ENCODE peak calls at places on chromosomes 11 and 22, in five cellular contexts. F is GM12878, P is K562, M is HepG2, V is SK-N-SH. K is an unnamed sample.

GRCh38 chr11:66006134-66006890 is 4.0 kb downstream of the BANF1 start:
- DNase-seq in F (no peak), P (no peak), M (no peak), V (no peak), K (no peak)

GRCh38 chr22:25749420-25750169 is 7.6 kb downstream of the MYO18B start:
- DNase-seq in F (peak), P (no peak), M (no peak), V (no peak), K (no peak)

GRCh38 chr11:910589-911030 is at the start of gene CHID1:
- DNase-seq in F (no peak), P (peak), M (peak), V (peak), K (peak)

GRCh38 chr11:14644396-14645246 is 1.0 kb downstream of the PDE3B start:
- DNase-seq in F (no peak), P (peak), M (peak), V (peak), K (peak)

GRCh38 chr22:48647606-48648515 is 1179.8 kb downstream of the BRD1 start:
- DNase-seq in F (no peak), P (no peak), M (no peak), V (no peak), K (no peak)

GRCh38 chr22:41687901-41688364 is 734 bp downstream of the SNU13 start:
- DNase-seq in F (no peak), P (peak), M (no peak), V (peak), K (peak)

GRCh38 chr11:15695096-15695721 is 580.5 kb downstream of the INSC start:
- DNase-seq in F (no peak), P (no peak), M (no peak), V (no peak), K (no peak)

GRCh38 chr11:8263109-8263768 is 439 bp downstream of the LMO1 start:
- DNase-seq in F (no peak), P (no peak), M (no peak), V (peak), K (no peak)

GRCh38 chr11:81644239-81644840 is 1089.3 kb downstream of the FAM181B start:
- DNase-seq in F (no peak), P (peak), M (peak), V (peak), K (peak)

GRCh38 chr11:13891911-13892310 is 70.6 kb upstream of the SPON1 start:
- DNase-seq in F (no peak), P (peak), M (no peak), V (no peak), K (no peak)

GRCh38 chr11:15073361-15074205 is at the start of gene CALCB:
- DNase-seq in F (no peak), P (no peak), M (no peak), V (peak), K (peak)

GRCh38 chr11:76577199-76577920 is 93.2 kb downstream of the LRRC32 start:
- DNase-seq in F (no peak), P (no peak), M (no peak), V (peak), K (no peak)

GRCh38 chr11:104650234-104650633 is 248.0 kb downstream of the CASP12 start:
- DNase-seq in F (no peak), P (no peak), M (no peak), V (no peak), K (no peak)

GRCh38 chr11:107683807-107684206 is 28.0 kb downstream of the SLN start:
- DNase-seq in F (no peak), P (peak), M (no peak), V (peak), K (peak)

GRCh38 chr22:41915035-41915782 is at the start of gene SHISA8:
- DNase-seq in F (no peak), P (no peak), M (no peak), V (peak), K (peak)

GRCh38 chr11:113133071-113133470 is 171.9 kb downstream of the NCAM1 start:
- DNase-seq in F (no peak), P (no peak), M (no peak), V (no peak), K (no peak)

GRCh38 chr11:113137735-113138529 is 176.5 kb upstream of the TTC12 start:
- DNase-seq in F (no peak), P (peak), M (no peak), V (peak), K (no peak)

GRCh38 chr11:113132001-113132400 is 170.8 kb downstream of the NCAM1 start:
- DNase-seq in F (no peak), P (no peak), M (no peak), V (no peak), K (no peak)

GRCh38 chr11:113131036-113131775 is 170.0 kb downstream of the NCAM1 start:
- DNase-seq in F (no peak), P (no peak), M (no peak), V (no peak), K (no peak)

GRCh38 chr11:113134605-113135004 is 173.4 kb downstream of the NCAM1 start:
- DNase-seq in F (no peak), P (no peak), M (no peak), V (no peak), K (no peak)
- TF ChIP-seq FOXM1 in F (no peak), P (no peak), M (no peak), V (no peak), K (no peak)

GRCh38 chr11:120305286-120305685 is 19.8 kb upstream of the TLCD5 start:
- DNase-seq in F (no peak), P (peak), M (no peak), V (no peak), K (no peak)

GRCh38 chr11:120306519-120307242 is 18.4 kb upstream of the TLCD5 start:
- DNase-seq in F (no peak), P (peak), M (no peak), V (no peak), K (peak)

GRCh38 chr11:120303004-120303637 is 22.0 kb upstream of the TLCD5 start:
- DNase-seq in F (peak), P (peak), M (peak), V (peak), K (peak)

GRCh38 chr11:120302001-120302805 is 22.9 kb upstream of the TLCD5 start:
- DNase-seq in F (no peak), P (no peak), M (no peak), V (no peak), K (no peak)

GRCh38 chr11:120304526-120304925 is 20.6 kb upstream of the TLCD5 start:
- DNase-seq in F (no peak), P (no peak), M (no peak), V (no peak), K (no peak)
- TF ChIP-seq FOXM1 in F (no peak), P (no peak), M (no peak), V (no peak), K (no peak)

GRCh38 chr11:2511421-2512369 is 66.9 kb downstream of the KCNQ1 start:
- DNase-seq in F (no peak), P (peak), M (no peak), V (peak), K (no peak)
- TF ChIP-seq FOXM1 in F (no peak), P (no peak), M (no peak), V (no peak), K (no peak)

GRCh38 chr22:45069925-45070324 is 60.1 kb upstream of the PHF21B start:
- DNase-seq in F (no peak), P (no peak), M (no peak), V (no peak), K (no peak)

GRCh38 chr22:45071618-45072017 is 61.8 kb upstream of the PHF21B start:
- DNase-seq in F (no peak), P (no peak), M (no peak), V (no peak), K (no peak)

GRCh38 chr22:45073064-45073463 is 63.3 kb upstream of the PHF21B start:
- DNase-seq in F (no peak), P (no peak), M (no peak), V (peak), K (no peak)

GRCh38 chr22:45067731-45068130 is 57.9 kb upstream of the PHF21B start:
- DNase-seq in F (no peak), P (no peak), M (no peak), V (no peak), K (no peak)

GRCh38 chr22:45072322-45072903 is 62.6 kb upstream of the PHF21B start:
- DNase-seq in F (no peak), P (peak), M (no peak), V (no peak), K (no peak)
- TF ChIP-seq FOXM1 in F (no peak), P (no peak), M (no peak), V (no peak), K (no peak)

DNA sequence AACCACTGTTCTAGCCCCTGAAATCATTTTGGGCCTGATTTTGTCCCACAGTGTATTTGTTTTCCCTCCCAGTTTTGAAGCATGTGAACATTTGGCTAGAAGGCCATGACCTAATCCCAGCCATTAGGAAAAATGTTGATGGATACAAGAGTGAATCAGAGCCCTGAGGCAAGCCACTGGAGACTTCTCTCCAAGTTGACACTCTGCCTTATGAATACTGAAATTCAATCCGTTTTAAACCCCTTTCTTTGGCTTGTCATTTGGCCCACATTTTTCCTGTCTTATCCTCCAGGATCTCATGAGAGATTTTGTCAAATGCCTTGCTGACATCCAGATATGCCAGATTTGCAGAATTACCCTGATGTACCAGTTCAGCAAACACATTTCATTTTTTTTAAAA is 158.8 kb downstream of the FAT3 start:
- DNase-seq in F (no peak), P (no peak), M (no peak), V (no peak), K (no peak)
- TF ChIP-seq FOXM1 in F (no peak), P (no peak), M (no peak), V (no peak), K (no peak)

DNA sequence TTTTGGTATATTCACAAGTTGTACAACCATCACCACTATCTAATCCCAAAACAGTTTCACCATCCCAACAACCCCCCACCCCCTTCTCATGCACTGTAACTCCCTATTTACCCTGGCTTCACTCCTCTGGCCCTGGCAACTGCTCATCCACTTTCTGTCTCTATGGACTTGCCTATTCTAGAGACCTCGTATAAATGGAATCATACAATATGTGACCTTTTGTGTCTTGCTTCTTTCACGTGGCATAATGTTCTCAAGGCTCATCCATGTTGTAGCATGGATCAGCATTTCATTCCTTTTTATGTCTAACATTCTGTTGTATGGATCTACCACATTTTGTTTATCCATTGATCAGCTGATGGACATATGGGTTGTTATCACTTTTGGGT is 46.1 kb downstream of the GDPD5 start:
- DNase-seq in F (no peak), P (no peak), M (no peak), V (no peak), K (no peak)
- TF ChIP-seq FOXM1 in F (no peak), P (no peak), M (no peak), V (no peak), K (no peak)

GRCh38 chr11:63920870-63921417 is 4.0 kb upstream of the RCOR2 start:
- DNase-seq in F (no peak), P (peak), M (no peak), V (no peak), K (no peak)

GRCh38 chr11:63917685-63918523 is 940 bp upstream of the RCOR2 start:
- DNase-seq in F (no peak), P (peak), M (peak), V (peak), K (peak)

GRCh38 chr11:63918576-63919171 is 1.7 kb upstream of the RCOR2 start:
- DNase-seq in F (no peak), P (peak), M (no peak), V (peak), K (no peak)

GRCh38 chr11:63920126-63920869 is 3.3 kb upstream of the RCOR2 start:
- DNase-seq in F (no peak), P (no peak), M (peak), V (peak), K (no peak)

GRCh38 chr11:63919267-63920125 is 2.5 kb upstream of the RCOR2 start:
- DNase-seq in F (no peak), P (peak), M (peak), V (peak), K (no peak)
- TF ChIP-seq FOXM1 in F (no peak), P (no peak), M (no peak), V (no peak), K (no peak)

DNA sequence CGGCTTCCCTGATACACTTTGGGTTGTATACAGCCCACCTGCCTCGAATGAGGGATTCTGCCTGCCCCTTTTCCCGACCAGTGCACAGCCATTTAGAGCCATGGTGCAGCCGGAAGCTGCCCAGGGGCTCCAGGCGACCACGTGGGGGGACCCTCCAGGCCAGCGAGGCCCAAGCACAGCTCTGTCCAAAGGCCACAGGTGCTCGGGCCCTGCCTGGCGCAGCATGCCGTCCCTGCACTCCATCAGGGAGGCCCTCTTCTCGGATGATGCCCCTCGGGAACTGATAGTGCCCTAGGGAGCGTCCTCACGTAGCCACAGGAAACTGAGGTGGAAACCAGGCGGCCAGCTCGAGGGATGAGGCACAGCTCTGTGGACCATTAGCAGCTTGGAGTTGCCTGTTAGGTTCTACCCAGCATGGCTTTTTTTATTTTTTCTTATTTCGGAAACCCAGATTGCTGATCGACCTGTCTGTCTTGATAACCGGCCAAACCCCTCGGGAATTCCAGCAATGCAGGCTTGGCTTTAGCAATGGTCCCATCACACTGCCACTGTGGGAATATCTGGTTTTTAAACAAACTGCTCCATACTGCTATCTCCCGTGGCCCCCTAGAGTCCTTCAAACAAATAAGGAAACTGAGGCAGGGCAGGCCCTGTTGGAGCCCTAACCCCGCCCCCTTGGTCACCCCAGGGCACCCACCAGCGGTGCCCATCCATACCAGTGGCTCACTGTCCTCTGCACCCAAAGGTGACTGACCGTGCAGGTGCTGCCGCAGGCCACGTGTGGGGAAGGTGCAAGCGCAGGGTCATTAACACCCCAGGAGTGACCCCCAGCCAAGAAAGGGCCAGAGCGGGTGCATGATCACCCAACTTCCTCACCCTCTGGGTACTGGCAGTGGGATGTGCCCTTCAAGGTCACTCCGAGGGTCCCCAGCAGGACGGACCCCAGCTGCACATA is 8.0 kb downstream of the ANO1 start:
- DNase-seq in F (no peak), P (no peak), M (no peak), V (no peak), K (no peak)
- TF ChIP-seq FOXM1 in F (no peak), P (no peak), M (no peak), V (no peak), K (no peak)

K was measured in HEK293T.